ENCODE peak calls at places on chromosome 10, in five cellular contexts. One of them, this sample, is unnamed.

GRCh38 chr10:79266543-79267312 is 80.5 kb upstream of the PPIF start:
- DNase-seq in B cell: peak
- DNase-seq in endothelial cell: peak
- DNase-seq in colonic mucosa: peak
- DNase-seq in CD4-positive, alpha-beta T cell: no peak
- DNase-seq in this sample: peak

GRCh38 chr10:6473430-6473829 is 106.6 kb downstream of the PRKCQ start:
- DNase-seq in B cell: no peak
- DNase-seq in endothelial cell: peak
- DNase-seq in colonic mucosa: peak
- DNase-seq in CD4-positive, alpha-beta T cell: peak
- DNase-seq in this sample: no peak

GRCh38 chr10:63415635-63416244 is 50.0 kb downstream of the JMJD1C start:
- DNase-seq in B cell: no peak
- DNase-seq in endothelial cell: no peak
- DNase-seq in colonic mucosa: no peak
- DNase-seq in CD4-positive, alpha-beta T cell: no peak
- DNase-seq in this sample: no peak

GRCh38 chr10:17609523-17610079 is 7.6 kb downstream of the HACD1 start:
- DNase-seq in B cell: no peak
- DNase-seq in endothelial cell: no peak
- DNase-seq in colonic mucosa: no peak
- DNase-seq in CD4-positive, alpha-beta T cell: no peak
- DNase-seq in this sample: no peak

GRCh38 chr10:115157357-115157756 is 64.2 kb downstream of the ATRNL1 start:
- DNase-seq in B cell: no peak
- DNase-seq in endothelial cell: no peak
- DNase-seq in colonic mucosa: no peak
- DNase-seq in CD4-positive, alpha-beta T cell: no peak
- DNase-seq in this sample: no peak

GRCh38 chr10:62687230-62687748 is 117.2 kb upstream of the ADO start:
- DNase-seq in B cell: no peak
- DNase-seq in endothelial cell: no peak
- DNase-seq in colonic mucosa: no peak
- DNase-seq in CD4-positive, alpha-beta T cell: no peak
- DNase-seq in this sample: no peak

GRCh38 chr10:124977161-124977560 is 35.2 kb downstream of the ZRANB1 start:
- DNase-seq in B cell: no peak
- DNase-seq in endothelial cell: no peak
- DNase-seq in colonic mucosa: no peak
- DNase-seq in CD4-positive, alpha-beta T cell: no peak
- DNase-seq in this sample: no peak

GRCh38 chr10:114367676-114368391 is 36.5 kb downstream of the AFAP1L2 start:
- DNase-seq in B cell: no peak
- DNase-seq in endothelial cell: no peak
- DNase-seq in colonic mucosa: no peak
- DNase-seq in CD4-positive, alpha-beta T cell: no peak
- DNase-seq in this sample: no peak

GRCh38 chr10:98589007-98589406 is 142.3 kb upstream of the HPS1 start:
- DNase-seq in B cell: no peak
- DNase-seq in endothelial cell: no peak
- DNase-seq in colonic mucosa: no peak
- DNase-seq in CD4-positive, alpha-beta T cell: no peak
- DNase-seq in this sample: peak

GRCh38 chr10:42869977-42870350 is 87.4 kb downstream of the BMS1 start:
- DNase-seq in B cell: no peak
- DNase-seq in endothelial cell: no peak
- DNase-seq in colonic mucosa: no peak
- DNase-seq in CD4-positive, alpha-beta T cell: no peak
- DNase-seq in this sample: no peak

GRCh38 chr10:92419740-92420553 is 129.0 kb downstream of the MARCHF5 start:
- DNase-seq in B cell: peak
- DNase-seq in endothelial cell: no peak
- DNase-seq in colonic mucosa: peak
- DNase-seq in CD4-positive, alpha-beta T cell: no peak
- DNase-seq in this sample: no peak

GRCh38 chr10:118832242-118832651 is 77.5 kb upstream of the CACUL1 start:
- DNase-seq in B cell: no peak
- DNase-seq in endothelial cell: no peak
- DNase-seq in colonic mucosa: peak
- DNase-seq in CD4-positive, alpha-beta T cell: no peak
- DNase-seq in this sample: no peak

GRCh38 chr10:32795598-32796183 is 162.3 kb downstream of the ITGB1 start:
- DNase-seq in B cell: peak
- DNase-seq in endothelial cell: no peak
- DNase-seq in colonic mucosa: no peak
- DNase-seq in CD4-positive, alpha-beta T cell: no peak
- DNase-seq in this sample: peak

GRCh38 chr10:35340975-35341374 is 4.7 kb downstream of the CCNY start:
- DNase-seq in B cell: no peak
- DNase-seq in endothelial cell: no peak
- DNase-seq in colonic mucosa: no peak
- DNase-seq in CD4-positive, alpha-beta T cell: no peak
- DNase-seq in this sample: no peak

GRCh38 chr10:127398140-127398966 is 150.8 kb upstream of the NPS start:
- DNase-seq in B cell: no peak
- DNase-seq in endothelial cell: no peak
- DNase-seq in colonic mucosa: no peak
- DNase-seq in CD4-positive, alpha-beta T cell: no peak
- DNase-seq in this sample: peak

GRCh38 chr10:122149607-122150505 is 121.2 kb upstream of the BTBD16 start:
- DNase-seq in B cell: no peak
- DNase-seq in endothelial cell: no peak
- DNase-seq in colonic mucosa: no peak
- DNase-seq in CD4-positive, alpha-beta T cell: no peak
- DNase-seq in this sample: no peak

GRCh38 chr10:43076876-43077420 is at the start of gene RET:
- DNase-seq in B cell: peak
- DNase-seq in endothelial cell: peak
- DNase-seq in colonic mucosa: peak
- DNase-seq in CD4-positive, alpha-beta T cell: no peak
- DNase-seq in this sample: no peak

GRCh38 chr10:74177140-74177677 is 26.2 kb downstream of the ADK start:
- DNase-seq in B cell: no peak
- DNase-seq in endothelial cell: no peak
- DNase-seq in colonic mucosa: peak
- DNase-seq in CD4-positive, alpha-beta T cell: peak
- DNase-seq in this sample: peak

GRCh38 chr10:74103560-74104248 is 46.9 kb downstream of the AP3M1 start:
- DNase-seq in B cell: no peak
- DNase-seq in endothelial cell: no peak
- DNase-seq in colonic mucosa: no peak
- DNase-seq in CD4-positive, alpha-beta T cell: no peak
- DNase-seq in this sample: peak

GRCh38 chr10:63767512-63767911 is 246.3 kb downstream of the REEP3 start:
- DNase-seq in B cell: no peak
- DNase-seq in endothelial cell: no peak
- DNase-seq in colonic mucosa: no peak
- DNase-seq in CD4-positive, alpha-beta T cell: no peak
- DNase-seq in this sample: peak

GRCh38 chr10:57014758-57015157 is 653.7 kb upstream of the ZWINT start:
- DNase-seq in B cell: no peak
- DNase-seq in endothelial cell: no peak
- DNase-seq in colonic mucosa: no peak
- DNase-seq in CD4-positive, alpha-beta T cell: no peak
- DNase-seq in this sample: no peak

GRCh38 chr10:35781643-35782035 is 139.5 kb upstream of the FZD8 start:
- DNase-seq in B cell: peak
- DNase-seq in endothelial cell: peak
- DNase-seq in colonic mucosa: no peak
- DNase-seq in CD4-positive, alpha-beta T cell: no peak
- DNase-seq in this sample: no peak

GRCh38 chr10:69730251-69731156 is 71.2 kb upstream of the COL13A1 start:
- DNase-seq in B cell: no peak
- DNase-seq in endothelial cell: no peak
- DNase-seq in colonic mucosa: no peak
- DNase-seq in CD4-positive, alpha-beta T cell: no peak
- DNase-seq in this sample: no peak

GRCh38 chr10:69732826-69733150 is 68.9 kb upstream of the COL13A1 start:
- DNase-seq in B cell: no peak
- DNase-seq in endothelial cell: no peak
- DNase-seq in colonic mucosa: no peak
- DNase-seq in CD4-positive, alpha-beta T cell: no peak
- DNase-seq in this sample: no peak

GRCh38 chr10:69731698-69732097 is 70.0 kb upstream of the COL13A1 start:
- DNase-seq in B cell: no peak
- DNase-seq in endothelial cell: no peak
- DNase-seq in colonic mucosa: no peak
- DNase-seq in CD4-positive, alpha-beta T cell: no peak
- DNase-seq in this sample: no peak

GRCh38 chr10:69732147-69732825 is 69.4 kb upstream of the COL13A1 start:
- DNase-seq in B cell: no peak
- DNase-seq in endothelial cell: no peak
- DNase-seq in colonic mucosa: no peak
- DNase-seq in CD4-positive, alpha-beta T cell: no peak
- DNase-seq in this sample: no peak

GRCh38 chr10:69731184-69731583 is 70.5 kb upstream of the COL13A1 start:
- DNase-seq in B cell: no peak
- DNase-seq in endothelial cell: no peak
- DNase-seq in colonic mucosa: peak
- DNase-seq in CD4-positive, alpha-beta T cell: no peak
- DNase-seq in this sample: peak
- TF ChIP-seq CTCF in B cell: no peak
- TF ChIP-seq CTCF in endothelial cell: no peak
- TF ChIP-seq CTCF in colonic mucosa: no peak
- TF ChIP-seq CTCF in CD4-positive, alpha-beta T cell: no peak
- TF ChIP-seq CTCF in this sample: peak

DNA sequence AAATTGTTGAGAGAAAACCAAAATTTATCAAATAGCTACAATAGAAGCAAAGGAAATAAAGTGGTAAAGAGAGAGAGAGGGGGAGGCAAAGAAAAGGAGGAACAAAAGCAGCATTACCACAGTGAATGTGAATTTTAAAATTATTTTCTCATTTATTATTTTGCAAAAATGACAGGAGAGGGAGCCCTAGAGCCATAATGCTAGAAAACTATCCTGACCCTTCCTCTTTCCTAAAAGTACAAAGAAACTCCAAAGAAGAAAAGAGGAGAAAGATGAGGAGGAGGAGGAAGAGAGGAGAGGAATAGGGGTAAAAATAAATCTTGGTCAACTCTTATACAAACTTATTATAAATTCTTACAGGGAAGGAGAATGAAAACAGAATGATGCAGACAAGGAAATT is 921.5 kb downstream of the NRG3 start:
- DNase-seq in B cell: no peak
- DNase-seq in endothelial cell: no peak
- DNase-seq in colonic mucosa: no peak
- DNase-seq in CD4-positive, alpha-beta T cell: no peak
- DNase-seq in this sample: no peak
- TF ChIP-seq CTCF in B cell: no peak
- TF ChIP-seq CTCF in endothelial cell: peak
- TF ChIP-seq CTCF in colonic mucosa: no peak
- TF ChIP-seq CTCF in CD4-positive, alpha-beta T cell: no peak
- TF ChIP-seq CTCF in this sample: peak

DNA sequence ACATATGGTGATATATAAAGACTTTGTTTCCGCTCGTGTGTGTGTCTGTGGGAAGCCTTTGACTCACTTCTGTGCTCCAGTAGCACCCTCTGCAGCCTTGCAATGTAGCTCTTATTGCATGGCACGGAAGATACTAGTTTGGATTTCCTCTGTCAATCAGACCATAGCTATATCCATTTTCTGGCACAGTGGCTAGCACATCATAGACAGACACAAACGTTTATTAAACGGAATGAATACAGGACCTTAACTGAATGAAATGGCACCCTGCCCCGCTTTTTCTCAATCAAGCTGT is 124.0 kb upstream of the PTPN20 start:
- DNase-seq in B cell: no peak
- DNase-seq in endothelial cell: no peak
- DNase-seq in colonic mucosa: peak
- DNase-seq in CD4-positive, alpha-beta T cell: no peak
- DNase-seq in this sample: peak
- TF ChIP-seq CTCF in B cell: no peak
- TF ChIP-seq CTCF in endothelial cell: no peak
- TF ChIP-seq CTCF in colonic mucosa: peak
- TF ChIP-seq CTCF in CD4-positive, alpha-beta T cell: no peak
- TF ChIP-seq CTCF in this sample: no peak

GRCh38 chr10:110679633-110680472 is 35.7 kb downstream of the RBM20 start:
- DNase-seq in B cell: no peak
- DNase-seq in endothelial cell: no peak
- DNase-seq in colonic mucosa: no peak
- DNase-seq in CD4-positive, alpha-beta T cell: no peak
- DNase-seq in this sample: no peak

GRCh38 chr10:110681023-110681681 is 37.0 kb downstream of the RBM20 start:
- DNase-seq in B cell: peak
- DNase-seq in endothelial cell: peak
- DNase-seq in colonic mucosa: peak
- DNase-seq in CD4-positive, alpha-beta T cell: no peak
- DNase-seq in this sample: peak

GRCh38 chr10:110682348-110682747 is 38.2 kb downstream of the RBM20 start:
- DNase-seq in B cell: no peak
- DNase-seq in endothelial cell: no peak
- DNase-seq in colonic mucosa: no peak
- DNase-seq in CD4-positive, alpha-beta T cell: no peak
- DNase-seq in this sample: no peak

GRCh38 chr10:110684800-110685446 is 40.8 kb downstream of the RBM20 start:
- DNase-seq in B cell: no peak
- DNase-seq in endothelial cell: no peak
- DNase-seq in colonic mucosa: no peak
- DNase-seq in CD4-positive, alpha-beta T cell: no peak
- DNase-seq in this sample: no peak

GRCh38 chr10:110680473-110681020 is 36.4 kb downstream of the RBM20 start:
- DNase-seq in B cell: no peak
- DNase-seq in endothelial cell: no peak
- DNase-seq in colonic mucosa: no peak
- DNase-seq in CD4-positive, alpha-beta T cell: no peak
- DNase-seq in this sample: no peak
- TF ChIP-seq CTCF in B cell: no peak
- TF ChIP-seq CTCF in endothelial cell: no peak
- TF ChIP-seq CTCF in colonic mucosa: no peak
- TF ChIP-seq CTCF in CD4-positive, alpha-beta T cell: no peak
- TF ChIP-seq CTCF in this sample: no peak

GRCh38 chr10:19663344-19663743 is 152.9 kb upstream of the PLXDC2 start:
- DNase-seq in B cell: no peak
- DNase-seq in endothelial cell: no peak
- DNase-seq in colonic mucosa: no peak
- DNase-seq in CD4-positive, alpha-beta T cell: no peak
- DNase-seq in this sample: no peak
- TF ChIP-seq CTCF in B cell: no peak
- TF ChIP-seq CTCF in endothelial cell: peak
- TF ChIP-seq CTCF in colonic mucosa: no peak
- TF ChIP-seq CTCF in CD4-positive, alpha-beta T cell: no peak
- TF ChIP-seq CTCF in this sample: peak

GRCh38 chr10:12708921-12709320 is 292.6 kb downstream of the CCDC3 start:
- DNase-seq in B cell: no peak
- DNase-seq in endothelial cell: no peak
- DNase-seq in colonic mucosa: no peak
- DNase-seq in CD4-positive, alpha-beta T cell: no peak
- DNase-seq in this sample: peak

GRCh38 chr10:12710157-12710556 is 291.4 kb downstream of the CCDC3 start:
- DNase-seq in B cell: no peak
- DNase-seq in endothelial cell: no peak
- DNase-seq in colonic mucosa: no peak
- DNase-seq in CD4-positive, alpha-beta T cell: no peak
- DNase-seq in this sample: no peak

GRCh38 chr10:12705943-12706342 is 295.6 kb downstream of the CCDC3 start:
- DNase-seq in B cell: no peak
- DNase-seq in endothelial cell: no peak
- DNase-seq in colonic mucosa: no peak
- DNase-seq in CD4-positive, alpha-beta T cell: no peak
- DNase-seq in this sample: no peak

GRCh38 chr10:12709516-12709915 is 292.0 kb downstream of the CCDC3 start:
- DNase-seq in B cell: no peak
- DNase-seq in endothelial cell: no peak
- DNase-seq in colonic mucosa: no peak
- DNase-seq in CD4-positive, alpha-beta T cell: no peak
- DNase-seq in this sample: peak

GRCh38 chr10:12707461-12708185 is 293.9 kb downstream of the CCDC3 start:
- DNase-seq in B cell: peak
- DNase-seq in endothelial cell: peak
- DNase-seq in colonic mucosa: peak
- DNase-seq in CD4-positive, alpha-beta T cell: no peak
- DNase-seq in this sample: peak
- TF ChIP-seq CTCF in B cell: peak
- TF ChIP-seq CTCF in endothelial cell: peak
- TF ChIP-seq CTCF in colonic mucosa: peak
- TF ChIP-seq CTCF in CD4-positive, alpha-beta T cell: no peak
- TF ChIP-seq CTCF in this sample: peak

This sample was measured in HFFc6.